ENCODE peak calls at places on chromosomes 2 and 18, in eight cellular contexts. D is aorta; P is GM04503; U is GM10248; V is Right ventricle myocardium superior; X is Peyer's patch; L is NCI-H774; Z is naive thymus-derived CD8-positive, alpha-beta T cell. H is an unnamed sample.
A peak's percentile ranks its signal among the peaks of the same experiment; 100 is the strongest.

GRCh38 chr2:160582481-160583161 is 89.0 kb upstream of the RBMS1 start:
- DNase-seq in D (peak; percentile 62), P (peak; percentile 63), U (no peak), V (no peak), X (no peak), L (no peak), Z (no peak), H (peak; percentile 85)

GRCh38 chr18:11005528-11005927 is 143.8 kb downstream of the PIEZO2 start:
- DNase-seq in D (no peak), P (no peak), U (no peak), V (no peak), X (no peak), L (peak; percentile 36), Z (no peak), H (no peak)

GRCh38 chr2:66569321-66569851 is 134.5 kb downstream of the MEIS1 start:
- DNase-seq in D (no peak), P (peak; percentile 51), U (no peak), V (no peak), X (no peak), L (peak; percentile 12), Z (no peak), H (no peak)

GRCh38 chr2:224195954-224196571 is 157.0 kb upstream of the SERPINE2 start:
- DNase-seq in D (peak; percentile 44), P (no peak), U (no peak), V (peak; percentile 40), X (no peak), L (no peak), Z (no peak), H (peak; percentile 6)

GRCh38 chr2:223696719-223697118 is 94.6 kb upstream of the SCG2 start:
- DNase-seq in D (no peak), P (no peak), U (no peak), V (no peak), X (no peak), L (peak; percentile 40), Z (no peak), H (no peak)

GRCh38 chr2:16121986-16122390 is 181.6 kb downstream of the MYCN start:
- DNase-seq in D (no peak), P (no peak), U (no peak), V (no peak), X (no peak), L (no peak), Z (no peak), H (no peak)

GRCh38 chr2:215960825-215961224 is 52.5 kb downstream of the MREG start:
- DNase-seq in D (no peak), P (no peak), U (no peak), V (no peak), X (no peak), L (no peak), Z (no peak), H (no peak)

GRCh38 chr2:157172866-157173578 is 84.5 kb upstream of the GALNT5 start:
- DNase-seq in D (no peak), P (no peak), U (no peak), V (no peak), X (no peak), L (no peak), Z (no peak), H (peak; percentile 83)

GRCh38 chr2:195318440-195319111 is 338.4 kb upstream of the SLC39A10 start:
- DNase-seq in D (no peak), P (peak; percentile 3), U (peak; percentile 26), V (no peak), X (no peak), L (peak; percentile 33), Z (peak; percentile 53), H (peak; percentile 23)

GRCh38 chr18:43192408-43192807 is 76.9 kb upstream of the RIT2 start:
- DNase-seq in D (no peak), P (no peak), U (peak; percentile 15), V (no peak), X (no peak), L (no peak), Z (no peak), H (no peak)

GRCh38 chr2:3603536-3604206 is 8.8 kb downstream of the COLEC11 start:
- DNase-seq in D (no peak), P (no peak), U (no peak), V (no peak), X (no peak), L (no peak), Z (no peak), H (no peak)

GRCh38 chr2:121348128-121348740 is 63.2 kb upstream of the TFCP2L1 start:
- DNase-seq in D (no peak), P (no peak), U (no peak), V (no peak), X (no peak), L (no peak), Z (no peak), H (no peak)

GRCh38 chr2:70789304-70790078 is 952 bp downstream of the FIGLA start:
- DNase-seq in D (peak; percentile 78), P (no peak), U (peak; percentile 69), V (peak; percentile 73), X (peak; percentile 55), L (no peak), Z (peak; percentile 65), H (peak; percentile 34)

GRCh38 chr2:119491776-119492525 is 32.3 kb downstream of the SCTR start:
- DNase-seq in D (no peak), P (peak; percentile 56), U (no peak), V (no peak), X (no peak), L (no peak), Z (no peak), H (peak; percentile 41)

GRCh38 chr2:1132328-1132964 is 181.8 kb downstream of the SNTG2 start:
- DNase-seq in D (no peak), P (no peak), U (no peak), V (no peak), X (no peak), L (no peak), Z (no peak), H (no peak)

GRCh38 chr2:3595985-3596384 is 1.1 kb downstream of the COLEC11 start:
- DNase-seq in D (no peak), P (no peak), U (peak; percentile 82), V (no peak), X (no peak), L (no peak), Z (no peak), H (no peak)

GRCh38 chr2:200127852-200128251 is 172.5 kb downstream of the MAIP1 start:
- DNase-seq in D (no peak), P (peak; percentile 37), U (no peak), V (no peak), X (no peak), L (no peak), Z (no peak), H (peak; percentile 88)